ENCODE peak calls at places on chromosomes 3 and 15, in nine cellular contexts. S, N, P, I, X, D, C, L and J are unnamed samples.

GRCh38 chr3:129855454-129856419 is 37.8 kb downstream of the TMCC1 start:
- DNase-seq in X (no peak), L (no peak), C (peak), P (no peak), S (no peak), I (no peak), N (no peak), D (peak), J (no peak)

GRCh38 chr3:135853981-135854380 is 111.5 kb upstream of the PPP2R3A start:
- DNase-seq in X (no peak), N (no peak), L (no peak), S (no peak), D (no peak), I (no peak), C (no peak), P (no peak), J (no peak)

GRCh38 chr3:10563396-10563795 is 58.0 kb upstream of the ATP2B2 start:
- DNase-seq in D (no peak), P (no peak), S (no peak), L (no peak), C (no peak), I (no peak), X (no peak), N (no peak), J (no peak)

GRCh38 chr3:126523745-126524428 is at the start of gene CHST13:
- DNase-seq in S (peak), P (peak), C (no peak), I (peak), L (peak), X (no peak), D (no peak), N (no peak), J (no peak)

GRCh38 chr3:136819784-136820640 is 1.1 kb downstream of the SLC35G2 start:
- DNase-seq in P (peak), I (peak), S (peak), C (no peak), X (no peak), N (peak), L (peak), D (no peak), J (no peak)

GRCh38 chr3:195900426-195901355 is 7.7 kb downstream of the TNK2 start:
- DNase-seq in P (no peak), L (no peak), C (no peak), X (no peak), I (peak), N (no peak), D (no peak), S (no peak), J (peak)

GRCh38 chr15:28123408-28124023 is 24.4 kb upstream of the OCA2 start:
- DNase-seq in N (no peak), I (peak), D (peak), C (peak), L (peak), S (peak), P (peak), X (peak), J (peak)

GRCh38 chr3:143751643-143752178 is 96.6 kb downstream of the SLC9A9 start:
- DNase-seq in I (no peak), S (no peak), N (no peak), C (no peak), X (no peak), P (no peak), D (no peak), L (no peak), J (no peak)

GRCh38 chr15:93247466-93248121 is 158.6 kb upstream of the RGMA start:
- DNase-seq in X (no peak), L (no peak), N (no peak), D (no peak), P (no peak), S (no peak), C (no peak), I (no peak), J (no peak)

GRCh38 chr15:27990411-27991338 is 108.4 kb downstream of the OCA2 start:
- DNase-seq in D (no peak), C (no peak), S (no peak), I (no peak), L (no peak), N (no peak), X (no peak), P (no peak), J (no peak)

GRCh38 chr15:43125095-43125661 is 8.2 kb upstream of the TMEM62 start:
- DNase-seq in L (no peak), I (no peak), D (no peak), N (no peak), X (no peak), P (no peak), C (no peak), S (no peak), J (no peak)
- H3K27ac ChIP-seq in L (no peak), I (no peak), D (no peak), N (no peak), X (no peak), P (no peak), C (no peak), S (no peak), J (no peak)

GRCh38 chr3:51966941-51967383 is 292 bp downstream of the PCBP4 start:
- DNase-seq in N (no peak), X (no peak), L (no peak), I (no peak), P (no peak), D (no peak), S (no peak), C (no peak), J (no peak)
- H3K27ac ChIP-seq in N (peak), X (peak), L (peak), I (peak), P (peak), D (no peak), S (peak), C (peak), J (peak)

GRCh38 chr3:66971245-66971644 is 26.9 kb upstream of the KBTBD8 start:
- DNase-seq in S (no peak), I (no peak), P (no peak), D (no peak), C (no peak), L (no peak), X (no peak), N (no peak), J (no peak)

GRCh38 chr3:66971891-66972551 is 26.1 kb upstream of the KBTBD8 start:
- DNase-seq in X (peak), C (peak), P (peak), N (peak), L (peak), S (peak), I (peak), D (peak), J (peak)
- H3K27ac ChIP-seq in X (no peak), C (no peak), P (no peak), N (peak), L (no peak), S (no peak), I (peak), D (no peak), J (no peak)

DNA sequence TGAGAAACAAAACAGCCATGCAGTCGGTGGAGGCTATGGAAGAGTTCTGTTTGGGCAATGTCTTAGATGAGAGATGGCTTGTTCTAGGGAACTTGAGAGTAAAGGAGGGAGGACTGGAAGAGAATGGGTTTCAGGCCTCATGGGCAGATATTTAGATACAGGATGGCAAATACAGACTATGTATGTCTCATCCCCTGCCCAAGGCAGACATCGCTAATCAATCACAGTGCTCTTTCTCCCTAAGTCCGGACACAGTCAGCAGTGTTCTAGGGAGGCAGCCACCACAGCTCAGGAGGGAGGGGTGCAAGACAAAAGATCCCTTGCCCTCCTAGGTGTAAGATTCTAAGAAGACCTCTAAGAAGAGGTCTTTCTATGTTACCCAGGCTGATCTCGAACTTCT is 159.3 kb upstream of the TLE3 start:
- DNase-seq in L (no peak), P (no peak), S (no peak), I (no peak), C (no peak), N (no peak), X (no peak), D (no peak), J (no peak)
- H3K27ac ChIP-seq in L (no peak), P (no peak), S (no peak), I (no peak), C (no peak), N (no peak), X (no peak), D (no peak), J (no peak)

GRCh38 chr3:30477149-30477921 is 129.1 kb upstream of the TGFBR2 start:
- DNase-seq in N (no peak), C (no peak), S (no peak), D (no peak), L (no peak), X (no peak), I (no peak), P (no peak), J (no peak)

GRCh38 chr3:30475809-30476178 is 130.6 kb upstream of the TGFBR2 start:
- DNase-seq in P (no peak), C (no peak), N (no peak), D (no peak), S (no peak), L (no peak), I (no peak), X (no peak), J (no peak)

GRCh38 chr3:30475038-30475808 is 131.2 kb upstream of the TGFBR2 start:
- DNase-seq in X (no peak), P (no peak), I (no peak), L (no peak), D (no peak), S (no peak), C (no peak), N (no peak), J (no peak)

GRCh38 chr3:30473374-30474051 is 132.9 kb upstream of the TGFBR2 start:
- DNase-seq in P (no peak), S (no peak), I (peak), C (no peak), D (no peak), X (no peak), L (no peak), N (no peak), J (no peak)

DNA sequence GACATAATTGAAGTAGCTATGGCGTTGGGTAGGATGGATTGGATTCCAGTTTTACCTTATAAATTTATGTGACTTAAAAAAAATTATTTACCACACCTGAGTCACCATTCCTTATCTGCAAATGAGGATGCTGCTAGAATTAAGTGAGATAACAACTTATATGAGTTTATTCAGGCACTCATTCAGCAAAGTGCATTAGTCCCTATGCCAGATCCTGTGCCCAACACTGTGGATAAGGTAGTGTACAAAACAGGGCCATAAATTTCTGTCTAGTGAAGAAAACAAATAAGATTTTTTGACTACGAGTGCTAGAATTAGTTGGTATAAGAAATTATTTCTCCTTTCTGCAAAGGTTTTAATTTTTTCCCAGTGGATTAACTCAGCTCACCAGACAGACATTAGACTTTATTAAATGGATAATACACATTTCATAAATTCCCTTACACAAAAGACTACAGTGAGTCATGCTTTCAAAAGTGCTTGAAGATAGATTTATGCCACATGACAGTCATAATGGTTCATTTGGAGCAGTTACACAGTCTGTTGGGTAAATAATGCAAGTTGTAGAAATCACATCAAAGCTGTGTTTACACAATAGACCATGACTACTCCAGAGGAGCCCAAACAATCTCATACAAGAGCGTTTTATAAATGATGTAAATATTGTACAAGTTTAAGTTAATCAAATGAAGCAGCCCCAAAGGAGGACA is 129.9 kb upstream of the TGFBR2 start:
- DNase-seq in P (no peak), S (no peak), C (peak), L (no peak), D (no peak), X (no peak), I (no peak), N (no peak), J (no peak)
- H3K27ac ChIP-seq in P (no peak), S (no peak), C (no peak), L (no peak), D (no peak), X (no peak), I (no peak), N (no peak), J (no peak)

GRCh38 chr15:45705510-45706473 is 71.0 kb downstream of the SQOR start:
- DNase-seq in L (peak), S (peak), X (peak), I (peak), N (peak), D (peak), C (peak), P (peak), J (peak)

GRCh38 chr15:45701108-45701507 is 66.3 kb downstream of the SQOR start:
- DNase-seq in N (no peak), L (no peak), S (no peak), X (no peak), P (no peak), C (no peak), I (no peak), D (no peak), J (no peak)

GRCh38 chr15:45702041-45702440 is 67.2 kb downstream of the SQOR start:
- DNase-seq in X (no peak), C (no peak), I (no peak), S (no peak), P (peak), L (no peak), D (no peak), N (no peak), J (no peak)

GRCh38 chr15:45703670-45704328 is 69.0 kb downstream of the SQOR start:
- DNase-seq in C (no peak), I (no peak), L (peak), D (no peak), P (no peak), X (no peak), N (no peak), S (no peak), J (no peak)

GRCh38 chr15:45704329-45705249 is 69.8 kb downstream of the SQOR start:
- DNase-seq in L (peak), N (no peak), X (no peak), C (no peak), I (no peak), D (no peak), S (no peak), P (peak), J (no peak)
- H3K27ac ChIP-seq in L (peak), N (no peak), X (no peak), C (no peak), I (no peak), D (no peak), S (no peak), P (no peak), J (no peak)

GRCh38 chr15:42880121-42880520 is 40.5 kb downstream of the TTBK2 start:
- DNase-seq in P (no peak), C (no peak), D (no peak), S (no peak), X (no peak), N (no peak), L (no peak), I (no peak), J (no peak)

GRCh38 chr15:42876224-42876623 is 44.4 kb downstream of the TTBK2 start:
- DNase-seq in L (no peak), N (no peak), I (no peak), D (no peak), X (no peak), S (no peak), C (no peak), P (no peak), J (no peak)

DNA sequence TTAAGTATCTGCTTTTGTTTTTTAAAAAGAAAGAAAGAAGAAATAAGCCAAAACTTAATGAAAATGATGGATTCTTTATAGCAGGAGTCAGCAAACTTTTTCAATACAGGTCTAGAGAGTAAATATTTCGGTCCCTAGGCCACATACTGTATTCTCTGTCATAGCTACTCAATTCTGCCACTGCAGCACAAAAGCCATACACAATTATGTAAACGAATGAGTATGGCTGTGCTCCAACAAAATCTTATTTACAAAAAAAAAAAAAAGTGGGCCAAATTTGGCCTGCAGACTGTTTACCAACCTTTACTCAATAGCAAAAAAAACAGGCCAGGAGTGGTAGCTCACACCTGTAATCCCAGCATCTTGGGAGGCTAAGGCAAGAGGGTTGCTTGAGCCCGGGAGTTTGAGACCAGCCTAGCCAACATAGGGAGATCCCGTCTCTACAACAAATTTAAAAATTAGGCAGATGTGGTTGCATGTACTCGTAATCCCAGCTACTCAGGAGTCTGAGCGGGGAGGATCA is 41.1 kb downstream of the TTBK2 start:
- DNase-seq in S (no peak), C (no peak), D (no peak), X (no peak), L (no peak), P (no peak), N (no peak), I (no peak), J (no peak)
- H3K27ac ChIP-seq in S (no peak), C (no peak), D (no peak), X (no peak), L (no peak), P (no peak), N (no peak), I (no peak), J (no peak)